ENCODE peak calls at places on chromosomes 5 and 9, in four cellular contexts. F, E, V and Q are unnamed samples.

GRCh38 chr9:117771162-117771561 is 67.0 kb downstream of the TLR4 start:
- DNase-seq in F (no peak), E (no peak), V (no peak), Q (no peak)

GRCh38 chr5:38672059-38672791 is 115.8 kb upstream of the LIFR start:
- DNase-seq in F (no peak), E (peak; percentile 64), V (no peak), Q (no peak)

GRCh38 chr5:150261231-150261630 is 28.3 kb downstream of the CAMK2A start:
- DNase-seq in F (no peak), E (peak; percentile 47), V (no peak), Q (no peak)

GRCh38 chr9:99154356-99154755 is 49.4 kb downstream of the TGFBR1 start:
- DNase-seq in F (no peak), E (no peak), V (no peak), Q (no peak)

GRCh38 chr5:82307431-82307830 is 29.3 kb upstream of the RPS23 start:
- DNase-seq in F (no peak), E (no peak), V (no peak), Q (no peak)

GRCh38 chr5:2387224-2388004 is 364.1 kb downstream of the IRX2 start:
- DNase-seq in F (no peak), E (no peak), V (no peak), Q (no peak)

GRCh38 chr5:165630211-165630866 is 2124.9 kb downstream of the MAT2B start:
- DNase-seq in F (peak; percentile 61), E (peak; percentile 46), V (peak; percentile 8), Q (peak; percentile 59)

GRCh38 chr9:128716581-128717254 is 7.2 kb downstream of the ZDHHC12 start:
- DNase-seq in F (no peak), E (no peak), V (no peak), Q (no peak)

GRCh38 chr9:27538668-27539067 is 9.1 kb upstream of the MOB3B start:
- DNase-seq in F (no peak), E (no peak), V (peak; percentile 13), Q (no peak)

GRCh38 chr9:79574166-79574565 is 2.4 kb downstream of the TLE4 start:
- DNase-seq in F (no peak), E (no peak), V (no peak), Q (no peak)

GRCh38 chr9:70761139-70761538 is 346.7 kb upstream of the KLF9 start:
- DNase-seq in F (no peak), E (no peak), V (no peak), Q (no peak)

GRCh38 chr9:73810585-73811215 is 659.0 kb downstream of the ANXA1 start:
- DNase-seq in F (no peak), E (no peak), V (no peak), Q (no peak)

GRCh38 chr9:109100543-109101201 is 19.1 kb downstream of the TMEM245 start:
- DNase-seq in F (no peak), E (no peak), V (no peak), Q (no peak)

GRCh38 chr5:150517272-150518152 is 9.6 kb downstream of the NDST1 start:
- DNase-seq in F (no peak), E (peak; percentile 81), V (peak; percentile 59), Q (no peak)

GRCh38 chr5:78675956-78676727 is 27.6 kb upstream of the LHFPL2 start:
- DNase-seq in F (no peak), E (no peak), V (no peak), Q (no peak)

GRCh38 chr5:35902032-35902681 is 36.3 kb downstream of the CAPSL start:
- DNase-seq in F (no peak), E (no peak), V (no peak), Q (no peak)

GRCh38 chr9:85182381-85182780 is 512.9 kb downstream of the NTRK2 start:
- DNase-seq in F (no peak), E (no peak), V (no peak), Q (no peak)

GRCh38 chr9:79763861-79764260 is 192.1 kb downstream of the TLE4 start:
- DNase-seq in F (peak; percentile 77), E (no peak), V (no peak), Q (no peak)

GRCh38 chr9:132802121-132802795 is 75.8 kb downstream of the AK8 start:
- DNase-seq in F (no peak), E (no peak), V (no peak), Q (no peak)

GRCh38 chr5:117692606-117693005 is 1118.0 kb upstream of the SEMA6A start:
- DNase-seq in F (no peak), E (no peak), V (no peak), Q (no peak)

GRCh38 chr5:135565691-135566421 is 12.9 kb downstream of the CXCL14 start:
- DNase-seq in F (peak; percentile 79), E (peak; percentile 42), V (peak; percentile 78), Q (peak; percentile 88)

GRCh38 chr5:50667079-50667652 is 729 bp downstream of the PARP8 start:
- DNase-seq in F (peak; percentile 22), E (no peak), V (no peak), Q (peak; percentile 66)

GRCh38 chr5:91264311-91265051 is 118.6 kb downstream of the ARRDC3 start:
- DNase-seq in F (no peak), E (no peak), V (no peak), Q (no peak)

GRCh38 chr9:130296783-130297055 is 31.2 kb downstream of the HMCN2 start:
- DNase-seq in F (no peak), E (no peak), V (no peak), Q (no peak)

GRCh38 chr9:21031818-21032203 is 371 bp upstream of the HACD4 start:
- DNase-seq in F (no peak), E (no peak), V (no peak), Q (no peak)

GRCh38 chr9:17121264-17121663 is 13.6 kb upstream of the CNTLN start:
- DNase-seq in F (no peak), E (no peak), V (no peak), Q (no peak)

GRCh38 chr5:149288437-149288836 is 16.8 kb downstream of the AFAP1L1 start:
- DNase-seq in F (no peak), E (no peak), V (no peak), Q (no peak)

GRCh38 chr5:39447059-39447458 is 22.3 kb upstream of the DAB2 start:
- DNase-seq in F (no peak), E (no peak), V (no peak), Q (no peak)

GRCh38 chr5:8138884-8139283 is 269.9 kb downstream of the MTRR start:
- DNase-seq in F (no peak), E (no peak), V (no peak), Q (no peak)

GRCh38 chr9:134225816-134226215 is 61.5 kb upstream of the RNU6ATAC start:
- DNase-seq in F (no peak), E (no peak), V (no peak), Q (no peak)

DNA sequence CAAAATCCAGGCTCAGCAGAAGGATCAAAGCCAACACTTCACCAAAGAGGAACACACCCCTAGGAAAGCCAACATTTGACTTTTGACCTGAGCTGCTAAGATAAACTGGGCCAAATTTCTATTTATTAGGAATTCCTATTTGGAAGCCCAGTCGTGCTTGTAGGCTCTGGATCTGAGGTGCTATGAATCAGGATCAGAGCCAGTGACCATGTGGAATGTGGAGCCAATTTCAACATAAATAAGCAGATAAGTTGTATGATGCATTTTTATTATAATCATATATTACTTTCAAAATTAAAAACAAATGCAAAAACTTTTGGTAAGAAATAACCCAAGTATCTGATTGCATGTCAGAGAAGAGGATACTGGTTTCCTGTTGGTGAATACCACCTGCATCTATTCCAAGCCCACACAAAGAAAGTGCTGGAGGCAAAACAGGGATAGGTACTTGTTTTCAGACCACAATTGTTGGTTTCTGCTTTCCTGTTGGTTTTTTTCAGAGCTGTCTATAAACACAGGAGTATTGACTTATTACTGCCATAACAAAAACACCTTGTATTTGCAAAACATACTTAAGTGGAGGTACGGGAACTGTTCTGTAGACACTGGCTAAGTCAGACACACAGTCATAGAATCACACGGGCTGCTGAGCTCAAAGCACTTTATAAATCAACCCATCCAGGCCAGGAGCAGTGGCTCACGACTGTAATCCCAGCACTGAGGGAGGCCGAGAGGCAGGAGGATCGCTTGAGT is 52.8 kb downstream of the ARL15 start:
- DNase-seq in F (no peak), E (no peak), V (no peak), Q (no peak)
- TF ChIP-seq ELF4 in F (no peak), E (no peak), V (no peak), Q (no peak)

DNA sequence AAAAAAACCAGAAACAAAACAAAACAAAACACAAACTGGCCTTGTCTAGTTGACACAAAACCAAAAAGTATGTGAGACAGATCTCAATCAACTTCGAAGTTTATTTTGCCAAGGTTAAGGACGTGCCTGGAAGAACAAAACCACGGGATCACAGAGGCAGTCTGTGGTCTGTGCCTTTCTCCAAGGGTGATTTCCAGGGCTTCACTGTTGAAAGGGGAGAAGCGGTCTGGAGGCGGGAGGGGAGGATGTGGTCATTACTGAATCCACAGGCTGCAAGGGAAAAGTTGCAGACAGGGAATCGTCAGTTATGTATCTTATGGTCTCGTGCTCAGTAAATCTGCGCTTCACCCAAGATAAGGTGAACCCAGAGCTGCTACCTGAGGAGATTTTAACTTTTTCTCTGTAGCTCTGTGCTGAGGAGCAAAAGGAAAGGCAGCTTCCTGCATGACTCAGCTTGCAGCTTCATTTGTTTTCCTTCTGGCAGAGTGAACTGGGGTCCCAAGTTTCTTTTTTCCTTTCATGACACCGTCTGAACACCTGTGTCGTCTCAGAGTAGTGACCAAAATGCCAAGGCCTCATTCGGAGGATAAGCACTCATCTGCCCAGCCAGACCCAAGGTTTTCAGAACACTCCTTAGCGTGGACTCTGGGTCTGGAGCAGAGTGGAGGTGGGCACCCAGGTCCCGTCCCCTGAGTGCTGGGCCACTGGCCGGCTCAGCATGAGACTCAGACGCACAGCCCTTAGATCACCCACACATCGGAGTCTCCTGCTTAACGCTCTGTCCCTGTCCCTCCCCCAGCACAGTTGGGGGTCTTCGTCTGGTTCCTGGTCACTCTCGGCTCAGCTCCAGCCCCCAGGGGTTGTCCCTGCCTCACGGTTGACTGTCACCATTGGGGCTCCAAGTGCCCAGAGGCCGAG is 25.9 kb downstream of the ROPN1L start:
- DNase-seq in F (no peak), E (no peak), V (no peak), Q (no peak)
- TF ChIP-seq SP1 in F (no peak), E (no peak), V (no peak), Q (no peak)

DNA sequence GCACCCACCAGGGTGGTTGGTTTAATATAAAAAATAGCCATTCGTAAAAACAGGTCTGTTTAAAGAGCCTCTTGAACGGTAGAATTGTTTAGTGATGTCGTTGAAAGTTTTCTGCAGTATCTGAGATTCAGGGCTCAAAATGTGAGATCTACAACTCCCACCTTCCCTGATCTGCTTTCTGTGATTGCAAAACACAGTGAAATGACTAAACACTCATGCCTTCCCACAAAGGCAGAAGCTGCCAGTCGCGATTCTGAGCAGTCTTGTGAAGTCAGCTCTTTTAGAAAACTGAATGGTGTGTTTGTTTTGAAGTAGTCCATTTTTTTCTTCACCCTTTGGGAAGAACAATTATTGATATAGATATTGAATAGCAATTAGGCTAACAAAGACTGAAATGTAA is 3.7 kb downstream of the RXFP3 start:
- DNase-seq in F (no peak), E (no peak), V (no peak), Q (no peak)
- TF ChIP-seq ELF4 in F (no peak), E (no peak), V (no peak), Q (no peak)

GRCh38 chr5:147912015-147912414 is 5.7 kb upstream of the C5orf46 start:
- DNase-seq in F (no peak), E (no peak), V (no peak), Q (no peak)

GRCh38 chr5:147906326-147907095 is at the start of gene C5orf46:
- DNase-seq in F (no peak), E (peak; percentile 46), V (no peak), Q (no peak)

GRCh38 chr5:147913786-147914185 is 7.4 kb upstream of the C5orf46 start:
- DNase-seq in F (no peak), E (no peak), V (no peak), Q (no peak)

DNA sequence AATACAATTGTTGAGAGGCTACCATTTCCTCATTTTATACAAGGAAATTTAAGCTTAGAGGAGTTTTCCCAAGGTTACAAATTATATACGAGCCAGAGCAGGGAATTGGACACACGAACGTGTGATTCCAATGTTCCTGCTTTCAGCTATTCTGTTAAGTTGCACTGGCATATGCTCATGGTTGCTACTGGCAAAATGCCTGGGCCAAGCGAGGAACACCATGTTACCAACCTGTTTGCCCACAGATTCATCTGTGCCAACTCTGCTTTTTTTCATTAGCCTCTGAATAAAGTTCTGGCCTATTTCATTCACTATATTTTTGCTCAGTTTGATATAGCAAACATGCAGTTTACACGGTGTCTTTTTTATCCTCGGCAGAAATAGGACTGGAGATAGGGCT is 5.1 kb upstream of the C5orf46 start:
- DNase-seq in F (no peak), E (no peak), V (no peak), Q (no peak)
- TF ChIP-seq SP1 in F (no peak), E (no peak), V (no peak), Q (no peak)